ENCODE peak calls at places on chromosomes 3 and 15, in eight cellular contexts. N is colonic mucosa; F is effector memory CD4-positive, alpha-beta T cell; I is thoracic aorta; T is cardiac muscle cell; A is naive thymus-derived CD4-positive, alpha-beta T cell; R is activated CD4-positive, alpha-beta T cell treated with anti-CD3 and anti-CD28 coated beads, Interleukin-2, amount 50 U/mL, for 1 hour; Q is stimulated activated CD4-positive, alpha-beta T cell treated with anti-CD3 and anti-CD28 coated beads, Interleukin-15, amount 100 ng/mL, for 48 hours. U is an unnamed sample.

GRCh38 chr3:143559291-143559690 is 289.0 kb downstream of the SLC9A9 start:
- DNase-seq in N (no peak), F (no peak), I (no peak), T (peak; percentile 14), A (no peak), R (no peak), Q (no peak), U (no peak)

GRCh38 chr15:101324513-101325177 is 29.6 kb upstream of the SNRPA1 start:
- DNase-seq in N (peak; percentile 59), F (no peak), I (no peak), T (no peak), A (no peak), R (no peak), Q (no peak), U (no peak)

GRCh38 chr3:183100376-183100775 is 1.1 kb upstream of the MCCC1 start:
- DNase-seq in N (no peak), F (no peak), I (no peak), T (peak; percentile 16), A (no peak), R (no peak), Q (no peak), U (peak; percentile 72)

GRCh38 chr3:153096611-153097200 is 65.3 kb upstream of the RAP2B start:
- DNase-seq in N (peak; percentile 76), F (no peak), I (no peak), T (no peak), A (no peak), R (no peak), Q (no peak), U (no peak)

GRCh38 chr3:47778746-47779145 is 2.9 kb downstream of the SMARCC1 start:
- DNase-seq in N (no peak), F (no peak), I (no peak), T (no peak), A (no peak), R (no peak), Q (no peak), U (no peak)

GRCh38 chr15:48459571-48460461 is 128.6 kb downstream of the DUT start:
- DNase-seq in N (no peak), F (no peak), I (no peak), T (peak; percentile 57), A (no peak), R (no peak), Q (no peak), U (peak; percentile 81)

GRCh38 chr3:117350386-117350785 is 640.8 kb downstream of the TUSC7 start:
- DNase-seq in N (no peak), F (no peak), I (no peak), T (no peak), A (no peak), R (no peak), Q (no peak), U (no peak)

GRCh38 chr15:33907326-33907725 is 61.0 kb upstream of the CHRM5 start:
- DNase-seq in N (no peak), F (no peak), I (no peak), T (peak; percentile 4), A (no peak), R (no peak), Q (no peak), U (no peak)

GRCh38 chr3:142664819-142665218 is 59.0 kb upstream of the TRPC1 start:
- DNase-seq in N (no peak), F (no peak), I (no peak), T (no peak), A (no peak), R (no peak), Q (no peak), U (no peak)

GRCh38 chr15:63243101-63243500 is 34.3 kb upstream of the APH1B start:
- DNase-seq in N (no peak), F (no peak), I (no peak), T (peak; percentile 75), A (no peak), R (no peak), Q (no peak), U (peak; percentile 43)

GRCh38 chr15:84818221-84819131 is 1.3 kb downstream of the ALPK3 start:
- DNase-seq in N (no peak), F (no peak), I (no peak), T (peak; percentile 81), A (peak; percentile 6), R (no peak), Q (no peak), U (peak; percentile 44)

GRCh38 chr15:92618121-92618520 is 37.5 kb downstream of the FAM174B start:
- DNase-seq in N (no peak), F (no peak), I (no peak), T (no peak), A (no peak), R (no peak), Q (no peak), U (no peak)

GRCh38 chr3:37694236-37694635 is 167.4 kb upstream of the CTDSPL start:
- DNase-seq in N (no peak), F (no peak), I (no peak), T (no peak), A (no peak), R (no peak), Q (no peak), U (no peak)

GRCh38 chr15:99976811-99977271 is 243.6 kb upstream of the LYSMD4 start:
- DNase-seq in N (no peak), F (no peak), I (no peak), T (peak; percentile 90), A (no peak), R (no peak), Q (no peak), U (no peak)

GRCh38 chr3:190486201-190486865 is 27.6 kb upstream of the IL1RAP start:
- DNase-seq in N (no peak), F (no peak), I (no peak), T (peak; percentile 7), A (no peak), R (no peak), Q (no peak), U (peak; percentile 2)

GRCh38 chr15:95304116-95304873 is 1026.2 kb upstream of the NR2F2 start:
- DNase-seq in N (no peak), F (no peak), I (no peak), T (peak; percentile 67), A (no peak), R (no peak), Q (no peak), U (peak; percentile 53)

GRCh38 chr15:40357723-40358491 is at the start of gene DISP2:
- DNase-seq in N (peak; percentile 86), F (peak; percentile 80), I (peak; percentile 36), T (peak; percentile 86), A (peak; percentile 97), R (peak; percentile 89), Q (peak; percentile 79), U (peak; percentile 86)

GRCh38 chr15:90681480-90681879 is 35.7 kb upstream of the BLM start:
- DNase-seq in N (no peak), F (no peak), I (peak; percentile 32), T (peak; percentile 84), A (no peak), R (no peak), Q (no peak), U (peak; percentile 96)

GRCh38 chr3:127152676-127153505 is 40.0 kb upstream of the PRR23E start:
- DNase-seq in N (no peak), F (no peak), I (no peak), T (no peak), A (no peak), R (no peak), Q (no peak), U (no peak)

GRCh38 chr3:108461641-108462040 is 48.8 kb downstream of the MYH15 start:
- DNase-seq in N (no peak), F (no peak), I (no peak), T (peak; percentile 64), A (no peak), R (no peak), Q (no peak), U (no peak)

GRCh38 chr3:3145831-3146230 is 19.1 kb downstream of the TRNT1 start:
- DNase-seq in N (no peak), F (no peak), I (no peak), T (no peak), A (no peak), R (no peak), Q (no peak), U (peak; percentile 16)

GRCh38 chr3:42663581-42664442 is 10.3 kb downstream of the ZBTB47 start:
- DNase-seq in N (no peak), F (no peak), I (no peak), T (no peak), A (no peak), R (no peak), Q (no peak), U (no peak)

GRCh38 chr3:45760878-45761711 is 35.2 kb downstream of the SLC6A20 start:
- DNase-seq in N (peak; percentile 51), F (no peak), I (no peak), T (peak; percentile 77), A (peak; percentile 46), R (peak; percentile 34), Q (no peak), U (peak; percentile 75)

GRCh38 chr15:66387176-66388056 is 704 bp downstream of the MAP2K1 start:
- DNase-seq in N (peak; percentile 61), F (peak; percentile 59), I (peak; percentile 46), T (peak; percentile 65), A (peak; percentile 54), R (peak; percentile 69), Q (peak; percentile 74), U (peak; percentile 78)

GRCh38 chr3:128435561-128435960 is 31.1 kb downstream of the DNAJB8 start:
- DNase-seq in N (no peak), F (no peak), I (no peak), T (no peak), A (no peak), R (no peak), Q (no peak), U (no peak)

GRCh38 chr15:77033729-77034619 is 36.9 kb downstream of the TSPAN3 start:
- DNase-seq in N (peak; percentile 14), F (no peak), I (no peak), T (no peak), A (no peak), R (no peak), Q (no peak), U (peak; percentile 23)

GRCh38 chr3:80190051-80190450 is 422.3 kb upstream of the ROBO1 start:
- DNase-seq in N (no peak), F (no peak), I (no peak), T (peak; percentile 91), A (no peak), R (no peak), Q (no peak), U (peak; percentile 1)

GRCh38 chr15:63264685-63265302 is 12.6 kb upstream of the APH1B start:
- DNase-seq in N (no peak), F (no peak), I (no peak), T (peak; percentile 72), A (no peak), R (no peak), Q (no peak), U (peak; percentile 17)

GRCh38 chr3:132344666-132345280 is 27.6 kb downstream of the ACP3 start:
- DNase-seq in N (no peak), F (no peak), I (no peak), T (no peak), A (no peak), R (no peak), Q (no peak), U (peak; percentile 23)

GRCh38 chr3:190912736-190913135 is 50.2 kb upstream of the GMNC start:
- DNase-seq in N (no peak), F (no peak), I (no peak), T (no peak), A (no peak), R (no peak), Q (no peak), U (peak; percentile 0)

GRCh38 chr3:123318374-123318773 is 116.6 kb downstream of the SEC22A start:
- DNase-seq in N (no peak), F (no peak), I (no peak), T (no peak), A (no peak), R (no peak), Q (no peak), U (no peak)

GRCh38 chr3:78804251-78805037 is 963.4 kb downstream of the ROBO1 start:
- DNase-seq in N (no peak), F (no peak), I (no peak), T (peak; percentile 92), A (no peak), R (no peak), Q (no peak), U (peak; percentile 64)

GRCh38 chr3:157098121-157098822 is 61.7 kb downstream of the CCNL1 start:
- DNase-seq in N (no peak), F (no peak), I (no peak), T (no peak), A (no peak), R (no peak), Q (no peak), U (no peak)

GRCh38 chr3:139447486-139447885 is 28.8 kb downstream of the RBP2 start:
- DNase-seq in N (no peak), F (no peak), I (no peak), T (no peak), A (no peak), R (no peak), Q (no peak), U (no peak)